ENCODE peak calls at places on chromosomes 13 and 19, in nine cellular contexts. One of them, this sample, is unnamed.

GRCh38 chr13:92739306-92739818 is 487.2 kb upstream of the GPC6 start:
- DNase-seq in HL-60: no peak
- DNase-seq in Panc1: no peak
- DNase-seq in HCT116: no peak
- DNase-seq in GM12878: no peak
- DNase-seq in SK-N-SH: no peak
- DNase-seq in HepG2: no peak
- DNase-seq in GM23338: no peak
- DNase-seq in A549: no peak
- DNase-seq in this sample: no peak

GRCh38 chr19:29855087-29855486 is 43.3 kb downstream of the CCNE1 start:
- DNase-seq in HL-60: no peak
- DNase-seq in SK-N-SH: no peak
- DNase-seq in GM23338: peak
- DNase-seq in GM12878: no peak
- DNase-seq in HepG2: no peak
- DNase-seq in Panc1: no peak
- DNase-seq in A549: no peak
- DNase-seq in HCT116: no peak
- DNase-seq in this sample: peak

GRCh38 chr13:21434588-21434987 is 24.5 kb downstream of the ZDHHC20 start:
- DNase-seq in GM12878: no peak
- DNase-seq in Panc1: no peak
- DNase-seq in SK-N-SH: no peak
- DNase-seq in HL-60: no peak
- DNase-seq in HepG2: no peak
- DNase-seq in A549: no peak
- DNase-seq in GM23338: no peak
- DNase-seq in HCT116: no peak
- DNase-seq in this sample: no peak

GRCh38 chr13:100523437-100523836 is 65.2 kb downstream of the GGACT start:
- DNase-seq in A549: no peak
- DNase-seq in HCT116: no peak
- DNase-seq in SK-N-SH: no peak
- DNase-seq in HepG2: no peak
- DNase-seq in GM23338: no peak
- DNase-seq in HL-60: no peak
- DNase-seq in GM12878: no peak
- DNase-seq in Panc1: no peak
- DNase-seq in this sample: no peak

GRCh38 chr19:33344210-33344609 is 29.3 kb upstream of the CEBPG start:
- DNase-seq in GM23338: peak
- DNase-seq in A549: no peak
- DNase-seq in Panc1: no peak
- DNase-seq in SK-N-SH: no peak
- DNase-seq in GM12878: no peak
- DNase-seq in HL-60: no peak
- DNase-seq in HCT116: no peak
- DNase-seq in HepG2: no peak
- DNase-seq in this sample: no peak

GRCh38 chr19:2213799-2214198 is 22.3 kb downstream of the PLEKHJ1 start:
- DNase-seq in Panc1: no peak
- DNase-seq in HL-60: no peak
- DNase-seq in GM12878: no peak
- DNase-seq in GM23338: no peak
- DNase-seq in A549: no peak
- DNase-seq in HCT116: no peak
- DNase-seq in SK-N-SH: no peak
- DNase-seq in HepG2: no peak
- DNase-seq in this sample: no peak

GRCh38 chr13:113557013-113557412 is 27.5 kb upstream of the TFDP1 start:
- DNase-seq in GM23338: no peak
- DNase-seq in GM12878: no peak
- DNase-seq in HepG2: no peak
- DNase-seq in Panc1: no peak
- DNase-seq in SK-N-SH: no peak
- DNase-seq in HCT116: no peak
- DNase-seq in A549: no peak
- DNase-seq in HL-60: no peak
- DNase-seq in this sample: no peak

GRCh38 chr19:40603071-40603718 is 2.0 kb downstream of the LTBP4 start:
- DNase-seq in HCT116: no peak
- DNase-seq in HepG2: peak
- DNase-seq in Panc1: no peak
- DNase-seq in SK-N-SH: no peak
- DNase-seq in HL-60: no peak
- DNase-seq in A549: no peak
- DNase-seq in GM23338: peak
- DNase-seq in GM12878: no peak
- DNase-seq in this sample: peak

GRCh38 chr13:25881946-25882574 is 169.8 kb downstream of the SHISA2 start:
- DNase-seq in HL-60: no peak
- DNase-seq in Panc1: no peak
- DNase-seq in HepG2: no peak
- DNase-seq in SK-N-SH: peak
- DNase-seq in GM23338: peak
- DNase-seq in HCT116: no peak
- DNase-seq in A549: no peak
- DNase-seq in GM12878: no peak
- DNase-seq in this sample: no peak

GRCh38 chr13:51841732-51842131 is 3.2 kb downstream of the TMEM272 start:
- DNase-seq in HCT116: no peak
- DNase-seq in A549: no peak
- DNase-seq in SK-N-SH: no peak
- DNase-seq in HepG2: no peak
- DNase-seq in HL-60: no peak
- DNase-seq in GM23338: no peak
- DNase-seq in Panc1: no peak
- DNase-seq in GM12878: no peak
- DNase-seq in this sample: no peak

GRCh38 chr13:88651531-88651930 is 980.4 kb downstream of the SLITRK5 start:
- DNase-seq in HL-60: no peak
- DNase-seq in SK-N-SH: no peak
- DNase-seq in HCT116: no peak
- DNase-seq in GM12878: peak
- DNase-seq in HepG2: no peak
- DNase-seq in Panc1: no peak
- DNase-seq in A549: no peak
- DNase-seq in GM23338: no peak
- DNase-seq in this sample: no peak

DNA sequence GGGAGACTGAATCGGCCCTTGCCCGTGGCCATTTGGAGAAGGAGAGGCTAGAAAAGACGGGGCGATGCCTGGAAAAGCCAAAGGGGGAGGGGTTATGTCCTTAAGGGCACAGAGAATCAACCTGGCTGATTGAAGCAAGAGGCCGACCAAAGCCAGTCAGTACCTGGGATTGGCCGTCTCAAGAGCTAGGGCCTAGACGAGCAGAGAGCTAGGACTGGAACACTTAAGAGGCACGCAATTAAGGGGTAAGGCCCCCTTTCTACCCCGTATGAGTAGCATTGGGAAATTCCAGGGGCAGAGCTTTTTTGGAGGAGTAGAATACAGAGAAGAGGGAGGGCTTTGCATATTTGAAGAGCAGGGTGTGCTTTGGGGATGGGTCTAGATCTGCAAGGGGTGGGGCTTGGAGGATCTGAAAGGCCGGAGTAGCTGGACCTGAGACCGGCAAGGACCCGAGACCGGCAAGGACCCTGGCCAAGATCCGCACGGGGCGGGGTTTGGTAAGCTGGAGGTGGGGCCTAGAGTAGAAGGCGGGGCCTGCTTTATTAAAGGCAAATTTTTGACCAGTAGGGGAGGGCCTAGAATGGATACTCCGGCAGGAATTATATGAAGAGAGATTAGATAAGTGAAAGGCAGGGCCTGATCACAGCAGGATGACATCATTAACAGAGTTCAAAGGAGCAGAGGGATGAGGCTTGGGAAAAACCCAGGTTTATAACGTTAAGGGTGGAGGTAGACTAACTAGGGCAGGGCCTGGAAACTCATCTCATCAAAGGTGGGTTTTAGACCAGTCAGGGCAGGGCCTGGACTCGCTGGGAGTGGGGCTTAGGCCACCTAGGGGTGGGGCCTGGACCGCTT is 10.7 kb upstream of the CACNG6 start:
- DNase-seq in GM23338: peak
- DNase-seq in Panc1: peak
- DNase-seq in SK-N-SH: peak
- DNase-seq in HCT116: peak
- DNase-seq in A549: peak
- DNase-seq in HL-60: no peak
- DNase-seq in HepG2: peak
- DNase-seq in GM12878: no peak
- DNase-seq in this sample: peak
- TF ChIP-seq REST in GM23338: no peak
- TF ChIP-seq REST in Panc1: no peak
- TF ChIP-seq REST in SK-N-SH: no peak
- TF ChIP-seq REST in HCT116: no peak
- TF ChIP-seq REST in A549: no peak
- TF ChIP-seq REST in HL-60: no peak
- TF ChIP-seq REST in HepG2: no peak
- TF ChIP-seq REST in GM12878: no peak
- TF ChIP-seq REST in this sample: no peak

DNA sequence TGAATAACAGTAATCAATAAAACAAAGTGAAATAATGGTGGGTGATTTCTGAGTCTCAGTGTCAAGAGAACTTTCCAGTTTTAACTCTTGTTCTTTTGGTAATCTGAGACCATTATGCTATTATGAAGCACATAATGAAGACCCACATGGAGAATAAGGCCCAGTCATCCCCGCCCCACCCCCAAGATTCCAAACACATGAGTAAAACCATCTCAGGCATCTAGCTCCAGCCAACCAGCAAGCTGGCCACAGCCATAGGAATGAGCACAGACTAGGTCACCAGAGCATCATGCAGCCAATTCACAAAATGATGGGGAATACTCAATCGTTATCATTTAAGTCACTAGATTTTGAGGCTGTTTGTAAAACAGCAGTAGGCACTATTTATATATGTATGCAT is 1769.0 kb upstream of the PCDH20 start:
- DNase-seq in A549: peak
- DNase-seq in GM23338: peak
- DNase-seq in SK-N-SH: no peak
- DNase-seq in HL-60: no peak
- DNase-seq in GM12878: no peak
- DNase-seq in HepG2: peak
- DNase-seq in Panc1: no peak
- DNase-seq in HCT116: peak
- DNase-seq in this sample: no peak
- TF ChIP-seq REST in A549: no peak
- TF ChIP-seq REST in GM23338: no peak
- TF ChIP-seq REST in SK-N-SH: no peak
- TF ChIP-seq REST in HL-60: no peak
- TF ChIP-seq REST in GM12878: no peak
- TF ChIP-seq REST in HepG2: no peak
- TF ChIP-seq REST in Panc1: no peak
- TF ChIP-seq REST in HCT116: no peak
- TF ChIP-seq REST in this sample: no peak

DNA sequence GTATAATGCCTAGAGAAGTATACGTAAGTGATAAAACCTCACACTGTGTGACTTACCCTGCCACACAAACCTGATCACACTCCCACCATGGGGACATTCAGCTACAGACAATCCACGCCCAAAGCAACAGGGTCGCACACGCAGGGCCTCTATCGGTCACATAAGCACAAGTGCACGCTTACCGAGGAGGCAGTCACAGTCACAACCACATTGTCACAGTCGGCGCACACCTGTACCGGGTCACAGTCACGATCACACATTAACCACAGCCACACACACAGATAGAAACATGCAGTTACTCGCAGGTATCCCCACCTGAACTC is 584 bp downstream of the ZNF566 start:
- DNase-seq in HL-60: no peak
- DNase-seq in HCT116: peak
- DNase-seq in HepG2: peak
- DNase-seq in GM12878: no peak
- DNase-seq in GM23338: no peak
- DNase-seq in Panc1: no peak
- DNase-seq in SK-N-SH: peak
- DNase-seq in A549: peak
- DNase-seq in this sample: peak
- TF ChIP-seq REST in HL-60: no peak
- TF ChIP-seq REST in HCT116: no peak
- TF ChIP-seq REST in HepG2: no peak
- TF ChIP-seq REST in GM12878: no peak
- TF ChIP-seq REST in GM23338: no peak
- TF ChIP-seq REST in Panc1: no peak
- TF ChIP-seq REST in SK-N-SH: no peak
- TF ChIP-seq REST in A549: no peak
- TF ChIP-seq REST in this sample: no peak

GRCh38 chr19:34596115-34596514 is 80.8 kb downstream of the SCGB2B2 start:
- DNase-seq in HepG2: no peak
- DNase-seq in GM12878: no peak
- DNase-seq in HCT116: no peak
- DNase-seq in Panc1: no peak
- DNase-seq in SK-N-SH: no peak
- DNase-seq in GM23338: no peak
- DNase-seq in HL-60: no peak
- DNase-seq in A549: no peak
- DNase-seq in this sample: no peak
- TF ChIP-seq REST in HepG2: no peak
- TF ChIP-seq REST in GM12878: no peak
- TF ChIP-seq REST in HCT116: no peak
- TF ChIP-seq REST in Panc1: no peak
- TF ChIP-seq REST in SK-N-SH: no peak
- TF ChIP-seq REST in GM23338: no peak
- TF ChIP-seq REST in HL-60: no peak
- TF ChIP-seq REST in A549: no peak
- TF ChIP-seq REST in this sample: no peak